ENCODE peak calls at places on chromosomes 3 and 15, in ten cellular contexts. Q is fibroblast of lung; Z is A549; C is heart left ventricle; K is esophagus muscularis mucosa; R is CD4-positive, CD25-positive, alpha-beta regulatory T cell; F is spleen; M is IMR-90; V is right lobe of liver; A is stomach. D is an unnamed sample.
A peak's percentile ranks its signal among the peaks of the same experiment; 100 is the strongest.

GRCh38 chr15:78340243-78341056 is at the start of gene CRABP1:
- DNase-seq in Q (no peak), Z (peak; percentile 27), C (no peak), K (no peak), R (no peak), F (peak; percentile 45), M (no peak), V (no peak), A (no peak), D (no peak)

GRCh38 chr3:119019767-119020518 is 14.7 kb downstream of the IGSF11 start:
- DNase-seq in Q (no peak), Z (no peak), C (no peak), K (no peak), R (no peak), F (no peak), M (no peak), V (no peak), A (no peak), D (no peak)

GRCh38 chr3:156478931-156479330 is 76.0 kb downstream of the SSR3 start:
- DNase-seq in Q (no peak), Z (no peak), C (no peak), K (no peak), R (no peak), F (no peak), M (no peak), V (no peak), A (no peak), D (no peak)

GRCh38 chr3:58419782-58420512 is 13.7 kb downstream of the PDHB start:
- DNase-seq in Q (peak; percentile 58), Z (no peak), C (no peak), K (no peak), R (no peak), F (no peak), M (peak; percentile 72), V (no peak), A (no peak), D (no peak)

GRCh38 chr3:195467641-195468390 is 25.0 kb upstream of the ACAP2 start:
- DNase-seq in Q (no peak), Z (no peak), C (no peak), K (no peak), R (no peak), F (no peak), M (peak; percentile 59), V (no peak), A (no peak), D (no peak)

GRCh38 chr3:174775603-174776002 is 83.5 kb upstream of the NAALADL2 start:
- DNase-seq in Q (no peak), Z (no peak), C (no peak), K (no peak), R (no peak), F (no peak), M (peak; percentile 35), V (no peak), A (no peak), D (peak; percentile 67)

GRCh38 chr15:59335197-59335786 is 37.4 kb downstream of the MYO1E start:
- DNase-seq in Q (no peak), Z (no peak), C (no peak), K (no peak), R (no peak), F (no peak), M (no peak), V (no peak), A (no peak), D (no peak)

GRCh38 chr3:29936054-29936453 is 655.2 kb downstream of the RBMS3 start:
- DNase-seq in Q (no peak), Z (no peak), C (no peak), K (no peak), R (no peak), F (no peak), M (no peak), V (no peak), A (no peak), D (no peak)

GRCh38 chr3:61877359-61877770 is 316.0 kb downstream of the PTPRG start:
- DNase-seq in Q (peak; percentile 72), Z (no peak), C (no peak), K (no peak), R (no peak), F (no peak), M (no peak), V (peak; percentile 55), A (no peak), D (peak; percentile 38)

GRCh38 chr3:61875073-61875472 is 313.7 kb downstream of the PTPRG start:
- DNase-seq in Q (peak; percentile 41), Z (no peak), C (no peak), K (no peak), R (no peak), F (no peak), M (peak; percentile 62), V (no peak), A (no peak), D (no peak)

GRCh38 chr3:61876797-61877196 is 315.4 kb downstream of the PTPRG start:
- DNase-seq in Q (peak; percentile 78), Z (no peak), C (no peak), K (no peak), R (no peak), F (no peak), M (peak; percentile 72), V (no peak), A (no peak), D (no peak)

GRCh38 chr3:61875488-61875887 is 314.1 kb downstream of the PTPRG start:
- DNase-seq in Q (no peak), Z (no peak), C (no peak), K (no peak), R (no peak), F (no peak), M (no peak), V (no peak), A (no peak), D (no peak)

DNA sequence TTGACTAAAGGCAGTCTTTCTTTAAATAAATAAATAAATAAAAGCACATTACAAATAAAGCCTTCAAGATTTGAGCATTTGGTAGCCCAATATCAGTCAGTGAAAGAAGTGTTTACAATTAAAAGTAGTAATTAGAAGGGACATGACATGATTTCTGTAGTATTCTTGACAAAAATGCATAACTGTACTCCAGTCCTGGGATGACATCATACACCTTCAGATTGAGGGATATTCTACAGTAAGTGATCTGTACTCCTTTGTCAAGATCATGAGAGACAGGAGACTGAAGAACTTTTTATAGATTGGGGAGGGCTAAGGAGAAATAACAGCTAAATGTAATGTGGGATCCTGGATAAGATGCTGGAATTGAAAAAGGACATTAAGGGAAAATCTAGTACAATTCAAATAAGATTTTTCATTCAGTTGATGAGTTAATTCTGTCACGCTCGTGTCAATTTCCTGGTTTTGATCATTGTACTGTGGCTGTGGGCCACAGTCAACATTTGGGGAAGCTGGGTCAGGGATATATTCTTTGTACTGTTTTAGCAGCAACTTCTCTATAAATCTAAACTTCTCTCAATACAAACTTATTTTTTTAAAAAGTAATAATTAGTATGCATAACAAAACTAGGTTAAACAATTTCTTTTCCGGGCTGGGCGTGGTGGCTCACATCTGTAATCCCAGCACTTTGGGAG is 314.8 kb downstream of the PTPRG start:
- DNase-seq in Q (no peak), Z (no peak), C (no peak), K (no peak), R (no peak), F (no peak), M (no peak), V (peak; percentile 52), A (no peak), D (no peak)
- H3K4me1 ChIP-seq in Q (peaks cover 5% of the 10 kb centered on the region), Z (peaks cover 10% of the 10 kb centered on the region), C (peaks cover 6% of the 10 kb centered on the region), K (peaks cover 59% of the 10 kb centered on the region), R (no peaks in the 10 kb centered on the region), F (peaks cover 4% of the 10 kb centered on the region), M (peaks cover 21% of the 10 kb centered on the region), V (peaks cover 42% of the 10 kb centered on the region), A (peaks cover 27% of the 10 kb centered on the region), D (peaks cover 7% of the 10 kb centered on the region)

GRCh38 chr3:45597166-45597565 is 2.6 kb downstream of the LIMD1 start:
- DNase-seq in Q (peak; percentile 50), Z (no peak), C (no peak), K (no peak), R (no peak), F (peak; percentile 66), M (peak; percentile 59), V (peak; percentile 69), A (peak; percentile 48), D (no peak)
- H3K4me1 ChIP-seq in Q (peaks cover 16% of the 10 kb centered on the region), Z (peaks cover 49% of the 10 kb centered on the region), C (peaks cover 39% of the 10 kb centered on the region), K (peaks cover 71% of the 10 kb centered on the region), R (peaks cover 66% of the 10 kb centered on the region), F (peaks cover 91% of the 10 kb centered on the region), M (peaks cover 36% of the 10 kb centered on the region), V (peaks cover 72% of the 10 kb centered on the region), A (peaks cover 86% of the 10 kb centered on the region), D (peaks cover 19% of the 10 kb centered on the region)

GRCh38 chr3:181720281-181720680 is 8.6 kb downstream of the SOX2 start:
- DNase-seq in Q (no peak), Z (no peak), C (no peak), K (peak; percentile 72), R (no peak), F (no peak), M (no peak), V (no peak), A (peak; percentile 45), D (no peak)

GRCh38 chr3:181716916-181717315 is 5.2 kb downstream of the SOX2 start:
- DNase-seq in Q (no peak), Z (no peak), C (no peak), K (no peak), R (no peak), F (no peak), M (no peak), V (no peak), A (no peak), D (no peak)

GRCh38 chr3:181719298-181719859 is 7.7 kb downstream of the SOX2 start:
- DNase-seq in Q (no peak), Z (no peak), C (no peak), K (peak; percentile 70), R (no peak), F (no peak), M (no peak), V (no peak), A (peak; percentile 52), D (no peak)

GRCh38 chr3:181717505-181717904 is 5.8 kb downstream of the SOX2 start:
- DNase-seq in Q (no peak), Z (no peak), C (no peak), K (no peak), R (no peak), F (no peak), M (no peak), V (no peak), A (no peak), D (no peak)

GRCh38 chr3:181718416-181718815 is 6.7 kb downstream of the SOX2 start:
- DNase-seq in Q (no peak), Z (no peak), C (no peak), K (peak; percentile 14), R (no peak), F (no peak), M (no peak), V (no peak), A (no peak), D (no peak)
- H3K4me1 ChIP-seq in Q (no peaks in the 10 kb centered on the region), Z (no peaks in the 10 kb centered on the region), C (no peaks in the 10 kb centered on the region), K (peaks cover 5% of the 10 kb centered on the region), R (no peaks in the 10 kb centered on the region), F (no peaks in the 10 kb centered on the region), M (no peaks in the 10 kb centered on the region), V (no peaks in the 10 kb centered on the region), A (peaks cover 25% of the 10 kb centered on the region), D (peaks cover 5% of the 10 kb centered on the region)

DNA sequence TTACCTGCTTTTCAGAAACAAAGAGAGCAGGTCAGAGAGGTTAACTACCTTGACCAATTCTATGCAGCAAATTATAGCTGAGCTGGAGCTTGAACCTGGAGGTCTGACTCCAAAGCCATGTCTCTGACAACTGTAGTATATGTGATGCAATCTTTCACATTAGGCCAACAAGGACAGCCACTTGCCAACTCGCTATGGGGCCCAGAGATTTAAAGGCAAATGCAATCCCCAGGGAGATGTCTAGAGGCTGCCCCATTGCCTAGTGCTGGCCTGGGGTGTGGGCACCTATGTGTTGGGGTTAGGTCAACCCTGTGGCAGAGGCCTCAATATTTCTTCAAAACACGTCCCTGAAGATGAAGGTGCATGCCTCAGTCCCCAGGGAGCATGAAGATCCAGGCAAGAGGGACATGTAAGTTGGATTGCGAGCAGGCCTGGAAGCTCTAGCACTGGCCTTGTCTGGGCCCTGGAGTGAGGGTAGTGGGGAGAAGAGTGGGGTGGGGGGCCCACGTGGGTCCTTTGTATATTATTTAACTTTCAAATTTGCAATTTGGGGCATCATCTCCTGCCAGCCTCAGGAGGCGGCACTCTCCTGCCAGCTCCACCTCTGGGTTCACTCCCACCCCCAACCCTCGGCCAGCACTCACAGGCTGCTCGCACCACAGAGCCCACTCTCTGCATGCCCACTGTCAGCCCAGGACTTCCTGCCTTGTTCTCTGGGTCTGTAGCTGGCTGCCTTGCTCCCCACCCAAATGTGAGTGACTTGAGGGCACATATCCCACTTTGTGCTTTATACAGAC is 64.3 kb downstream of the SLC12A8 start:
- DNase-seq in Q (no peak), Z (no peak), C (no peak), K (no peak), R (no peak), F (no peak), M (no peak), V (peak; percentile 66), A (no peak), D (no peak)
- H3K4me1 ChIP-seq in Q (peaks cover 13% of the 10 kb centered on the region), Z (no peaks in the 10 kb centered on the region), C (peaks cover 47% of the 10 kb centered on the region), K (peaks cover 51% of the 10 kb centered on the region), R (no peaks in the 10 kb centered on the region), F (peaks cover 65% of the 10 kb centered on the region), M (peaks cover 19% of the 10 kb centered on the region), V (peaks cover 19% of the 10 kb centered on the region), A (peaks cover 41% of the 10 kb centered on the region), D (peaks cover 19% of the 10 kb centered on the region)